ENCODE peak calls at places on chromosomes 12 and 14, in ten cellular contexts. J is H54, L is uterus, X is breast epithelium, S is esophagus squamous epithelium, P is tibial nerve, E is NB4, C is endothelial cell of umbilical vein, M is stomach, R is spleen. K is an unnamed sample.

GRCh38 chr12:106170285-106170684 is 31.5 kb upstream of the NUAK1 start:
- DNase-seq in J (no peak), M (no peak), R (no peak), L (no peak), S (no peak), C (no peak), E (no peak), P (no peak), X (no peak), K (no peak)

GRCh38 chr12:91143241-91143640 is 31.9 kb upstream of the LUM start:
- DNase-seq in X (no peak), C (peak), P (no peak), M (no peak), E (no peak), R (no peak), L (no peak), S (no peak), J (no peak), K (no peak)

GRCh38 chr12:7092229-7092985 is at the start of gene C1R:
- DNase-seq in L (peak), M (peak), P (peak), R (peak), E (peak), X (peak), C (peak), J (peak), S (no peak), K (peak)

GRCh38 chr12:110639336-110640178 is 25.6 kb downstream of the TCTN1 start:
- DNase-seq in M (no peak), P (no peak), L (no peak), X (no peak), E (peak), S (no peak), C (peak), R (no peak), J (no peak), K (no peak)

GRCh38 chr14:76376001-76376404 is at the start of gene ESRRB:
- DNase-seq in S (no peak), E (peak), X (no peak), R (no peak), L (no peak), C (peak), J (no peak), M (no peak), P (no peak), K (no peak)

GRCh38 chr12:80936642-80937390 is 918 bp downstream of the LIN7A start:
- DNase-seq in C (peak), P (no peak), E (peak), X (peak), J (peak), M (peak), L (peak), S (no peak), R (peak), K (peak)

GRCh38 chr14:30193791-30194407 is 266.3 kb upstream of the PRKD1 start:
- DNase-seq in J (no peak), R (no peak), X (no peak), P (no peak), C (no peak), M (no peak), S (no peak), E (no peak), L (no peak), K (no peak)

GRCh38 chr12:32947203-32947795 is 50.7 kb upstream of the PKP2 start:
- DNase-seq in P (no peak), R (no peak), L (no peak), J (no peak), M (no peak), X (no peak), E (peak), S (no peak), C (no peak), K (no peak)

GRCh38 chr14:52355016-52355430 is 40.9 kb downstream of the PTGER2 start:
- DNase-seq in P (no peak), X (no peak), L (no peak), S (no peak), C (no peak), J (no peak), M (no peak), E (peak), R (no peak), K (no peak)

GRCh38 chr12:110649341-110649847 is 35.5 kb downstream of the TCTN1 start:
- DNase-seq in M (no peak), R (no peak), L (no peak), S (no peak), X (no peak), P (no peak), J (no peak), E (peak), C (no peak), K (no peak)

GRCh38 chr12:30725739-30726138 is 29.0 kb downstream of the CAPRIN2 start:
- DNase-seq in E (no peak), R (no peak), L (no peak), S (no peak), M (no peak), X (no peak), C (peak), P (no peak), J (peak), K (no peak)

GRCh38 chr12:88958961-88959360 is 378.7 kb upstream of the KITLG start:
- DNase-seq in E (no peak), L (no peak), X (no peak), C (no peak), P (no peak), M (no peak), J (no peak), R (no peak), S (no peak), K (no peak)

GRCh38 chr14:94769413-94770250 is at the start of gene GSC:
- DNase-seq in S (no peak), J (no peak), P (no peak), L (no peak), E (peak), C (peak), M (peak), X (peak), R (peak), K (no peak)

GRCh38 chr12:80271770-80272169 is 172.3 kb upstream of the PTPRQ start:
- DNase-seq in E (no peak), P (no peak), L (no peak), M (no peak), J (no peak), X (no peak), R (no peak), S (no peak), C (no peak), K (no peak)

GRCh38 chr14:23561873-23562821 is 5.4 kb downstream of the AP1G2 start:
- DNase-seq in P (no peak), J (no peak), M (no peak), L (no peak), R (no peak), C (no peak), S (no peak), X (peak), E (no peak), K (no peak)

GRCh38 chr12:100154472-100155247 is 12.0 kb upstream of the BLTP3B start:
- DNase-seq in L (peak), C (peak), E (peak), P (peak), J (peak), S (no peak), R (peak), X (no peak), M (peak), K (peak)

GRCh38 chr12:57173089-57173488 is 25.7 kb upstream of the LRP1-AS start:
- DNase-seq in X (no peak), P (no peak), L (no peak), M (no peak), E (peak), R (no peak), C (peak), S (no peak), J (no peak), K (no peak)

GRCh38 chr12:30268036-30268435 is 427.6 kb downstream of the IPO8 start:
- DNase-seq in E (no peak), C (no peak), S (no peak), L (no peak), P (no peak), R (no peak), M (no peak), X (no peak), J (no peak), K (no peak)

GRCh38 chr12:8860165-8860961 is 37.9 kb downstream of the A2ML1 start:
- DNase-seq in C (peak), X (peak), J (peak), S (no peak), P (peak), E (peak), L (peak), M (peak), R (no peak), K (peak)

DNA sequence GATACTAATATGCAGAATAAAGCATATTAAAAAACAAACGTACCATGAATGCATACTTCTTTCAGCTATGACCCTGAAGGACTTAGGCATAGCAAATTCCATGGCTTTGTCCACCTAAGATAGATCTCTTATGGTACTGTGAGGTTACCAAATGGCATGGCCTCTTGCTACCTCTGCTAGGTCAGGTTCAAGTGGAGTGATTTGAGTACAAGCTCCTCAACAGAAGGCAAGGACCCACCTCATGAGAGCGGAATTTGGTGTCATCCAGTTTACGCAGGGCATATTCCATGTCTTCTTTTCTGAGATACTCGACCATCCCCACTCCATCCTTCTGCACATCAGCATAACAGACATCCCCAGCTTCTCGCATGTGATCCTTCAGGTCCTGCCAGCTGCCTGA is 5.8 kb downstream of the SRSF9 start:
- DNase-seq in C (no peak), M (no peak), R (no peak), X (no peak), S (no peak), E (no peak), J (no peak), L (no peak), P (no peak), K (no peak)
- TF ChIP-seq POLR2A in C (no peak), M (no peak), R (no peak), X (no peak), S (no peak), E (no peak), J (no peak), L (no peak), P (no peak), K (no peak)

GRCh38 chr12:108629824-108630476 is 3.7 kb downstream of the SELPLG start:
- DNase-seq in L (peak), E (peak), C (peak), M (no peak), R (peak), X (no peak), S (no peak), P (no peak), J (no peak), K (no peak)
- TF ChIP-seq POLR2A in L (no peak), E (no peak), C (no peak), M (no peak), R (no peak), X (no peak), S (no peak), P (no peak), J (peak), K (no peak)

DNA sequence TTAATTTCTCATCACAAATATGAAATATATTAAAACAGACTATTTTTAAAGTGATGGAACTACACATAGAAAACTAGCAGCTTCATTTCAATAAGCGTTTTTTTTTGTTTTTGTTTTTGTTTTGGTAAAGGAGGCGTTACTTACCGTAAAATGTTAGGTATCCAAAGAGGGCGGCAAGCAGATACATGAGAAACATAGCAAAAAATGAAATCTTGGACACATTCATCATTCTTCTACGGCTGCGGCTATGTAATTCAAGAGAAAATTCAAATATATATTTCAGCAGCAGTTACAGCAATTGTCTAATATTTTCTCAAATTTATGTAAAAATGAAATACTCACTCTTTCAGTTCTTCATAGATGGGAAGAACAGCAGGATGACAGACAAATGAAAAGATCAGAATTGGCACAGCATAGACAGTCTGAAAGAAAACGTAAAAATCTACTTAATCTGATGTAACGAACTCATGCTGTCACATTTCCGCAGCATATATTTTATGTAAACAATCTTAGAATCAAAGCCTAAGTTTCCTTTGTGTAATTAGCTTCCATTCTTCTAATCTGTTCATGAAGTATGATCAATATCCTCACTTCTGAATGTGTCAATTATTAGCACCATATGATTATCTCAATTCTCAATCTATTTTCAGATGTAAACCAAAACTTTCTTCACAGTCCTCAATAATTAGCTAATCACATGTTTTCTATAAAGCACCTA is 8.8 kb downstream of the SLC38A2 start:
- DNase-seq in X (no peak), J (no peak), M (no peak), C (no peak), S (no peak), L (no peak), E (no peak), R (no peak), P (no peak), K (no peak)
- TF ChIP-seq POLR2A in X (no peak), J (no peak), M (no peak), C (no peak), S (no peak), L (no peak), E (no peak), R (no peak), P (no peak), K (no peak)

DNA sequence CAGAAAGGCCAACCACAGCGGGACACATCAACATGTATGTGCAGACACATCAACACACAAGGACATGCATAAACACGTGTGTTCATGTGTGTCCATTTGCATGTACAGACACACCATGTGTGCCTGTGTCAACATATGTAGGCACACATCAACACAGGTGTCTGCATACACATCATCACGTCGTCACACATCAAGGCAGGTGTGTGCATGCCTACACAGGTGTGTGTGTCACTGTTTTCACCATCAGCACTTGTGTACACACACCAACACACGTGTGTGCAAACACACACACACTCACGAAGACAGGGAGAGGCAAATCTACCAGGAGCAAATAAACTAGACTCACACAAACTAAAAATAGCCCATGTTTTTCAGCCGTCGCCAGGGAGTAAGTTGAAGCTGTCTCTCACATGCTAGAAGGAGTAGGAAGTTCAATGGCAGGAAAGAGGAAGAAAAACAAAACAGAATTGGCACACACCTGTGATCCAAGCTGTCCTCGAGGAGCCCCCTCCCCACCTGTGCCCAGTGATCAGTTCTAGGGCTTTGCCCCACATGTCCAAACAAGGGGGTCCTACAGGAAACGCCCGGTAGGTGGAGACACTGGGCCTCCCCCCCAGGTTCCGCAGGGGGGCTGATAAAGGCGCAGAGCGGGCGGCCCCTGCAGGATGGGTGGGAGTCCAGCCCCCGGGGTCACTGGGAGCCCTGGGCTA is 7.4 kb downstream of the SCARB1 start:
- DNase-seq in M (no peak), X (no peak), E (no peak), J (no peak), S (no peak), L (no peak), P (no peak), R (no peak), C (peak), K (no peak)
- TF ChIP-seq POLR2A in M (no peak), X (no peak), E (no peak), J (no peak), S (no peak), L (no peak), P (no peak), R (no peak), C (no peak), K (no peak)

GRCh38 chr12:121576851-121577391 is 3.9 kb downstream of the KDM2B start:
- DNase-seq in M (no peak), L (peak), E (peak), P (no peak), C (no peak), X (no peak), J (no peak), R (no peak), S (no peak), K (no peak)
- TF ChIP-seq POLR2A in M (no peak), L (no peak), E (no peak), P (no peak), C (no peak), X (no peak), J (no peak), R (no peak), S (no peak), K (no peak)

DNA sequence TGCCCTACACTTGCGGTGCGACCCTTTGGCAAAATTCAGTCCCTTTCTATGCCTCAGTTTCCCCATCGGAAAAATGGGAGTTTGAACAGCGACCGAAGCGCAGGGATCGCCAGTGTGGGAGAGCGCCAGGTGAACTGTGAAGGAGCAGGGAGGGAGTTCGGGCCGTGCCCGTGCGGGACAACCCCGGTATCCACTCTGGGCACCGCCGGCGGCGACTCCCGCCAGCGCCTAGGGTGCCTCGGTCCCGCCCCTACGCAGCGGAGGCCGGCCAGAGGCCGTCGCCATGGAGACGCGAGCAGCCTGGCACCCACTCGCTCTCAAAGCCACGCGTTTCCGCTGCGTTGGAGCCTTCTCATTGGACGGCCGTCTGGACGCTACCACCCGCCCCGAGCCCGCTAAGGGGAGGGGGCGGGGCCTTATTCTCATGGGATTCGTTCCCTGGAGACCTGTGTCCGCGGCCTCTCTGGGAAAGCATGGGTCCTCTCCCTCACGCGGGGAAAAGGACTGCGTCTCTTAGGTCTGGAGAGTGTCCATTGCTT is 729 bp upstream of the MLEC start:
- DNase-seq in S (peak), E (peak), X (peak), M (peak), J (peak), R (peak), C (peak), P (peak), L (peak), K (peak)
- TF ChIP-seq POLR2A in S (no peak), E (peak), X (no peak), M (peak), J (peak), R (no peak), C (peak), P (peak), L (peak), K (peak)

GRCh38 chr12:69330475-69331473 is 17.4 kb upstream of the LYZ start:
- DNase-seq in E (peak), L (no peak), M (peak), R (peak), P (peak), S (no peak), J (no peak), C (peak), X (no peak), K (peak)
- TF ChIP-seq POLR2A in E (no peak), L (no peak), M (peak), R (no peak), P (no peak), S (no peak), J (no peak), C (no peak), X (no peak), K (peak)

DNA sequence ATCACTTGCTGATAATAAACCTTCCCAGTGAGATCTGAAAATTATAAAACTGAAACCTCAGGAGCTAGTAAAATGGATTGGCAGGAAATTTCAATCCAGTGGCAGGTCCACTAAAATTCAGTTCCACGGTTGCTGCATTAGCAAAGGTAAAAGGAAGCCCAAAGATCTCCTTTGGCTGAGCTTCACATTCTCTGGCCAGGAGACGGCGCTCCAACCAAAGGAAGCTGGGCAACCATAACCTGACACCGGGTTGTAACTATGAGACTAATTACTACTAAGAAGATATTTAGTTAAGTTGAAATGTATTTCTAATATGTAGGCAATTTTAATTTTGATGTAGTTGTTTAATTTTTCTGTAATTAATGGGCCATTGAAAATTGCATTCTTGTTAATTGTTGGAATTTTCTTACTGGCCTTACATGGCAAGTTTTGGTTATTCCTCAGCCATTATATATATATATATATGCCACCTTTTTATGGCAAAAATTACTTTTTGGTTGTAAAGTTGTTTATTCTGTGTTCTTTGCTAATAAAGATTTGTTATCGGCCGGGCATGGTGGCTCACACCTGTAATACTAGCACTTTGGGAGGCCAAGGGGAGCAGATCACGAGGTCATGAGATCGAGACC is 17.0 kb downstream of the OR8S1 start:
- DNase-seq in C (peak), E (peak), S (no peak), R (no peak), L (no peak), X (no peak), J (peak), M (peak), P (no peak), K (no peak)
- TF ChIP-seq POLR2A in C (no peak), E (no peak), S (no peak), R (no peak), L (no peak), X (no peak), J (no peak), M (no peak), P (no peak), K (no peak)

DNA sequence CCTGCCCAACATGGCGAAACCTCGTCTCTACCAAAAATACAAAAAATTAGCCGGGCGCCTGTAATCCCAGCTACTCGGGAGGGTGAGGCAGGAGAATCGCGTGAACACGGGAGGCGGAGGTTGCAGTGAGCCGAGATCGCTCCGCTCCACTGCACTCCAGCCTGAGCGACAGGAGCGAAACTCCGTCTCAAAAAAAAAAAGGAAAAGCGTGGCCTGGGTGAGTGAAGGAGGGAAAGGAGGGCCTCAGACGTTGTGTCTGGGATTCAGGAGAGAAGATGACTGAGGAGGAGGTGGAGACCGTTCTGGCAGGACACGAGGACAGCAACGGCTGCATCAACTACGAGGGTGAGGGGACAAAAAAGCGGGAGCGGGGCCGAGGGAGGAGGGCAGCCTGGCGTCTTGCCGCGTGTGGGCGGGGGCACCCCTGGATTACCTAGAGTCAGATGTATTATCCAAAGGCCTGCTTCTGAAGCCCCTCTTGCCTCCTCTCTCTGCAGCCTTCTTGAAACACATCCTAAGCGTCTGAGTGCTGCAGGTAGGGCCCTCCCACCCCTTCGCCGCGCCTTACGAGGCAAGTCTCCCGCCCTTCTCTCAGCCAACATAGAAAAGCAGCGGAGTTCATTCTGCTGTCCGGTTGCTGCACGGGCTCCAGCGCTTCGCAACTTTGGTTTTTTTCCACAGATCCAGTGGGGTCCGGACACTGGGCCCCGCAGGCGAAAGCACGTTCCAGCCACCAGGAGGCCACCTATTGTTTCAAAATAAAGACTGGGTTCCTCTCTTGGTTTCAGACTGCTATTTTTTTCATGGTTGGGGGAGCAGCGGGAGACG is 744 bp upstream of the MYL6 start:
- DNase-seq in P (peak), L (peak), M (peak), E (peak), C (peak), J (peak), R (peak), X (peak), S (no peak), K (peak)
- TF ChIP-seq POLR2A in P (peak), L (peak), M (no peak), E (peak), C (peak), J (peak), R (no peak), X (no peak), S (no peak), K (no peak)